ENCODE peak calls at places on chromosomes 4 and X, in seven cellular contexts. G is aorta; O is effector memory CD4-positive, alpha-beta T cell; L is CD4-positive, alpha-beta memory T cell; C is SK-N-MC; D is pancreas; J is body of pancreas. S is an unnamed sample.

GRCh38 chrX:122866527-122866926 is 317.6 kb upstream of the GRIA3 start:
- DNase-seq in G (no peak), O (no peak), L (no peak), C (no peak), D (no peak), J (no peak), S (no peak)

GRCh38 chrX:50765986-50766385 is 48.0 kb downstream of the SHROOM4 start:
- DNase-seq in G (no peak), O (no peak), L (no peak), C (no peak), D (no peak), J (peak; percentile 23), S (no peak)

GRCh38 chrX:95318882-95319281 is 1365.8 kb upstream of the DIAPH2 start:
- DNase-seq in G (no peak), O (no peak), L (no peak), C (no peak), D (no peak), J (no peak), S (no peak)

GRCh38 chrX:103878466-103879151 is 46.6 kb upstream of the RAB9B start:
- DNase-seq in G (no peak), O (no peak), L (no peak), C (no peak), D (no peak), J (no peak), S (no peak)

GRCh38 chr4:16759781-16760459 is 138.5 kb downstream of the LDB2 start:
- DNase-seq in G (no peak), O (no peak), L (no peak), C (no peak), D (no peak), J (no peak), S (no peak)

GRCh38 chr4:156193116-156193515 is 239.4 kb upstream of the CTSO start:
- DNase-seq in G (no peak), O (no peak), L (no peak), C (no peak), D (no peak), J (no peak), S (no peak)

GRCh38 chr4:109691411-109691920 is 11.8 kb downstream of the CASP6 start:
- DNase-seq in G (no peak), O (no peak), L (no peak), C (no peak), D (no peak), J (no peak), S (no peak)

GRCh38 chrX:7072856-7073255 is 74.7 kb upstream of the STS start:
- DNase-seq in G (no peak), O (no peak), L (no peak), C (no peak), D (no peak), J (no peak), S (no peak)

GRCh38 chrX:13077168-13077567 is 32.7 kb upstream of the FAM9C start:
- DNase-seq in G (peak; percentile 60), O (peak; percentile 12), L (no peak), C (no peak), D (no peak), J (peak; percentile 19), S (no peak)

GRCh38 chrX:28613558-28613957 is 26.3 kb downstream of the IL1RAPL1 start:
- DNase-seq in G (no peak), O (no peak), L (no peak), C (no peak), D (no peak), J (no peak), S (no peak)

GRCh38 chr4:37661643-37662221 is 24.4 kb downstream of the RELL1 start:
- DNase-seq in G (no peak), O (no peak), L (no peak), C (no peak), D (no peak), J (no peak), S (no peak)

GRCh38 chrX:24023538-24023937 is 3.4 kb downstream of the KLHL15 start:
- DNase-seq in G (no peak), O (no peak), L (no peak), C (no peak), D (no peak), J (no peak), S (no peak)
- H3K4me3 ChIP-seq in G (peak overlapping the region; percentile 29), O (peak overlapping the region; percentile 83), L (no peak overlapping the region), C (peak overlapping the region; percentile 82), D (no peak overlapping the region), J (no peak overlapping the region), S (peak overlapping the region; percentile 83)

DNA sequence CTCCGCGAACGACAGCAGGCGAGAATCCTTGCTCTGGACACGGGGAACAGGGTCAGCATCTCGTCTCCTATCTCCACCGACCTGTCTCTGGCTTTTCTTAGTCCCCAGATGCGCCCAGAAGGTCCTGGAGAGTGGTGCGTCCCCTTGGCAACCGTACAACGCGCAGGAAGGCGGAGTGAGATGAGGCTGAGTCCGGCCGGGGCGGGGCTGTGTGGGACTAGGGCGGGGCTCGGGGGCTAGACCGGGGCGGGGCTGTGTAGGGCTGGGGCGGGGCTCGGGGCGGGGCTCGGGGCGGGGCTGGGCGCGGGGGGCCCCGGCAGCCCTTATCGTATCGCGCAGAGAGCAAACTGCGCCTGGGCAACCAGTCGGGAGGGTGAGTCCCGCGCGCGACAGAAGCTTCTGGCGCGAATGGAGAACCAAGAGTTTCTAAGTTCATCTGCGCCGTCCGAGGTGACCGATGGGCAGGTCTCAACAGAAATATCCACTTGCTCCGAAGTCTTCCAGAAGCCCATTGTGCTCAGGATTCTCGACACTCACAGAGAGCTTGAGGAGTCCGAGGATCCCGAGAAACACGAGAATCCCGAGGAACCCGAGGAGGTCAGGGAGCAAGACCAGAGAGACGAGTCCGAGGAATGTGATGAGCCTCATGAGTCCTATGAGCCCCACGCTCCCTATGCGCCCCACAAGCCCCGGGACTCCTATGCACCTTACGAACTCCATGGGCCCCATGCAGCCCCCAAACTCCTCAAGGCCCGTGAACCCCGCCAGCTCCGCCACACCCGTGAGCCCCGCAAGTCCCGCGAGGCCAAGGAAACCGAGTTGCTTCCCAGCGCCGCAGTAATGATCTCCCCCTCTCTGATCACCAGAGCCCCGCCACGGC is 24.9 kb downstream of the ARL9 start:
- DNase-seq in G (peak; percentile 92), O (peak; percentile 61), L (peak; percentile 63), C (no peak), D (peak; percentile 85), J (peak; percentile 84), S (peak; percentile 89)
- H3K4me3 ChIP-seq in G (peak overlapping the region; percentile 37), O (peak overlapping the region; percentile 72), L (peak overlapping the region; percentile 48), C (peak overlapping the region; percentile 95), D (peak overlapping the region; percentile 21), J (peak overlapping the region; percentile 52), S (peak overlapping the region; percentile 47)

GRCh38 chr4:76688737-76689078 is 209.2 kb downstream of the SOWAHB start:
- DNase-seq in G (no peak), O (no peak), L (no peak), C (no peak), D (no peak), J (no peak), S (no peak)
- H3K4me3 ChIP-seq in G (peak overlapping the region; percentile 65), O (no peak overlapping the region), L (no peak overlapping the region), C (peak overlapping the region; percentile 79), D (no peak overlapping the region), J (no peak overlapping the region), S (peak overlapping the region; percentile 54)

DNA sequence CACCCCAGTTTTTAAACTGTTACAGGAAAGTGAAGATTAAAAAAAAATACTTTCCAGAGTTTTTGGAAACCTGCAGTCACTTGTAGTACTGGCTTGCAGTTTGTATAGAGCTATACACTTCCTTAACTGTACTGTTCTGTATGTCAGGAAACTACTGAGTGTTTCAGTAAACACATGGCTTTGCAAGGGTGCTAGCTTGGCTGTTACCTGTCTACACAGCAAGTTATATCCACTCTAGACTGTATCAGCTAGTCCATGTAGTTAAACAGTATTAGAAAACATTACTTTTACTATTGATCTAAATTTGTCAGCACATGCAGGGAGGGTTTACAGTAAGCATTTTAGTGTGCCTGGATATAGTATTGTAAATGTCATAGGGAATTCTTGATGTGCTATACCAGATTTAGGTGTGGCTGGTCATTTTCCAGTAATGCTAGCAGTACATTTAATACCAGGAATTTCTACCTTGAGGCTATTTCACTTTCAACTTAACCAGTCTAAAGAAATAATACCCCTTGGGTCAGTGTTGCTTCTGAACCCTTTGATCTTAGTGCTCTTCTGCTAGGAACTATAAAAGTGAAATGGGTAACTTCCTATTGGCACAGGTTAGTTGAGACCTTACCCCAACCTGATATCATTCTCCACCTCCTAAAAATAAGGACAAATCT is 192.3 kb upstream of the ANKRD50 start:
- DNase-seq in G (no peak), O (no peak), L (no peak), C (no peak), D (no peak), J (no peak), S (no peak)
- H3K4me3 ChIP-seq in G (no peak overlapping the region), O (no peak overlapping the region), L (no peak overlapping the region), C (no peak overlapping the region), D (no peak overlapping the region), J (no peak overlapping the region), S (no peak overlapping the region)

GRCh38 chr4:42490015-42490414 is 92.7 kb downstream of the SHISA3 start:
- DNase-seq in G (no peak), O (no peak), L (no peak), C (no peak), D (no peak), J (no peak), S (no peak)

GRCh38 chr4:42488114-42488513 is 90.8 kb downstream of the SHISA3 start:
- DNase-seq in G (no peak), O (no peak), L (no peak), C (no peak), D (no peak), J (no peak), S (no peak)

GRCh38 chr4:42488554-42488953 is 91.3 kb downstream of the SHISA3 start:
- DNase-seq in G (no peak), O (no peak), L (no peak), C (no peak), D (no peak), J (no peak), S (no peak)

GRCh38 chr4:42487230-42487629 is 89.9 kb downstream of the SHISA3 start:
- DNase-seq in G (no peak), O (no peak), L (no peak), C (no peak), D (no peak), J (no peak), S (no peak)

GRCh38 chr4:42489095-42489494 is 91.8 kb downstream of the SHISA3 start:
- DNase-seq in G (no peak), O (no peak), L (no peak), C (no peak), D (no peak), J (no peak), S (no peak)
- H3K4me3 ChIP-seq in G (no peak overlapping the region), O (no peak overlapping the region), L (no peak overlapping the region), C (no peak overlapping the region), D (no peak overlapping the region), J (no peak overlapping the region), S (no peak overlapping the region)

GRCh38 chr4:6278801-6279197 is 9.1 kb downstream of the WFS1 start:
- DNase-seq in G (no peak), O (no peak), L (no peak), C (no peak), D (no peak), J (peak; percentile 53), S (peak; percentile 49)
- H3K4me3 ChIP-seq in G (no peak overlapping the region), O (no peak overlapping the region), L (no peak overlapping the region), C (no peak overlapping the region), D (no peak overlapping the region), J (no peak overlapping the region), S (no peak overlapping the region)